ENCODE peak calls at places on chromosomes 4 and X, in nine cellular contexts. One of them, this sample, is unnamed.

GRCh38 chr4:73573794-73574528 is 46.3 kb downstream of the RASSF6 start:
- DNase-seq in frontal cortex: no peak
- DNase-seq in iPS-NIHi11: peak; percentile 72
- DNase-seq in neuronal stem cell: peak; percentile 84
- DNase-seq in NCI-H1092 treated with DMSO at 0.1 percent for 48 hours: peak; percentile 91
- DNase-seq in activated T-cell treated with anti-CD3 and anti-CD28 coated beads for 1 hour: no peak
- DNase-seq in stimulated activated CD4-positive, alpha-beta T cell treated with anti-CD3 and anti-CD28 coated beads, Interleukin-1b, Interleukin-23, amount 100 ng/mL, for 24 hours: no peak
- DNase-seq in M059J: peak; percentile 67
- DNase-seq in testis: peak; percentile 75
- DNase-seq in this sample: peak; percentile 98

GRCh38 chrX:40105791-40106676 is 8.3 kb upstream of the BCOR start:
- DNase-seq in frontal cortex: no peak
- DNase-seq in iPS-NIHi11: no peak
- DNase-seq in neuronal stem cell: no peak
- DNase-seq in NCI-H1092 treated with DMSO at 0.1 percent for 48 hours: peak; percentile 89
- DNase-seq in activated T-cell treated with anti-CD3 and anti-CD28 coated beads for 1 hour: peak; percentile 57
- DNase-seq in stimulated activated CD4-positive, alpha-beta T cell treated with anti-CD3 and anti-CD28 coated beads, Interleukin-1b, Interleukin-23, amount 100 ng/mL, for 24 hours: no peak
- DNase-seq in M059J: peak; percentile 71
- DNase-seq in testis: peak; percentile 73
- DNase-seq in this sample: peak; percentile 46

GRCh38 chr4:54099287-54099958 is 540 bp upstream of the GSX2 start:
- DNase-seq in frontal cortex: no peak
- DNase-seq in iPS-NIHi11: no peak
- DNase-seq in neuronal stem cell: no peak
- DNase-seq in NCI-H1092 treated with DMSO at 0.1 percent for 48 hours: no peak
- DNase-seq in activated T-cell treated with anti-CD3 and anti-CD28 coated beads for 1 hour: no peak
- DNase-seq in stimulated activated CD4-positive, alpha-beta T cell treated with anti-CD3 and anti-CD28 coated beads, Interleukin-1b, Interleukin-23, amount 100 ng/mL, for 24 hours: no peak
- DNase-seq in M059J: peak; percentile 29
- DNase-seq in testis: no peak
- DNase-seq in this sample: peak; percentile 25

GRCh38 chr4:112511294-112512118 is 4.5 kb downstream of the NEUROG2 start:
- DNase-seq in frontal cortex: no peak
- DNase-seq in iPS-NIHi11: no peak
- DNase-seq in neuronal stem cell: peak; percentile 48
- DNase-seq in NCI-H1092 treated with DMSO at 0.1 percent for 48 hours: no peak
- DNase-seq in activated T-cell treated with anti-CD3 and anti-CD28 coated beads for 1 hour: no peak
- DNase-seq in stimulated activated CD4-positive, alpha-beta T cell treated with anti-CD3 and anti-CD28 coated beads, Interleukin-1b, Interleukin-23, amount 100 ng/mL, for 24 hours: no peak
- DNase-seq in M059J: no peak
- DNase-seq in testis: no peak
- DNase-seq in this sample: no peak

GRCh38 chrX:139930923-139931645 is 1.8 kb downstream of the ATP11C start:
- DNase-seq in frontal cortex: no peak
- DNase-seq in iPS-NIHi11: no peak
- DNase-seq in neuronal stem cell: no peak
- DNase-seq in NCI-H1092 treated with DMSO at 0.1 percent for 48 hours: peak; percentile 6
- DNase-seq in activated T-cell treated with anti-CD3 and anti-CD28 coated beads for 1 hour: no peak
- DNase-seq in stimulated activated CD4-positive, alpha-beta T cell treated with anti-CD3 and anti-CD28 coated beads, Interleukin-1b, Interleukin-23, amount 100 ng/mL, for 24 hours: no peak
- DNase-seq in M059J: peak; percentile 29
- DNase-seq in testis: peak; percentile 25
- DNase-seq in this sample: peak; percentile 14

GRCh38 chrX:22136711-22137110 is 104.6 kb downstream of the PHEX start:
- DNase-seq in frontal cortex: no peak
- DNase-seq in iPS-NIHi11: no peak
- DNase-seq in neuronal stem cell: no peak
- DNase-seq in NCI-H1092 treated with DMSO at 0.1 percent for 48 hours: peak; percentile 57
- DNase-seq in activated T-cell treated with anti-CD3 and anti-CD28 coated beads for 1 hour: no peak
- DNase-seq in stimulated activated CD4-positive, alpha-beta T cell treated with anti-CD3 and anti-CD28 coated beads, Interleukin-1b, Interleukin-23, amount 100 ng/mL, for 24 hours: no peak
- DNase-seq in M059J: no peak
- DNase-seq in testis: no peak
- DNase-seq in this sample: no peak

GRCh38 chr4:95050980-95051688 is 293.4 kb downstream of the BMPR1B start:
- DNase-seq in frontal cortex: no peak
- DNase-seq in iPS-NIHi11: peak; percentile 29
- DNase-seq in neuronal stem cell: peak; percentile 45
- DNase-seq in NCI-H1092 treated with DMSO at 0.1 percent for 48 hours: no peak
- DNase-seq in activated T-cell treated with anti-CD3 and anti-CD28 coated beads for 1 hour: no peak
- DNase-seq in stimulated activated CD4-positive, alpha-beta T cell treated with anti-CD3 and anti-CD28 coated beads, Interleukin-1b, Interleukin-23, amount 100 ng/mL, for 24 hours: no peak
- DNase-seq in M059J: no peak
- DNase-seq in testis: peak; percentile 16
- DNase-seq in this sample: no peak

GRCh38 chr4:59540311-59540710 is 1659.8 kb upstream of the ADGRL3 start:
- DNase-seq in frontal cortex: no peak
- DNase-seq in iPS-NIHi11: no peak
- DNase-seq in neuronal stem cell: no peak
- DNase-seq in NCI-H1092 treated with DMSO at 0.1 percent for 48 hours: no peak
- DNase-seq in activated T-cell treated with anti-CD3 and anti-CD28 coated beads for 1 hour: no peak
- DNase-seq in stimulated activated CD4-positive, alpha-beta T cell treated with anti-CD3 and anti-CD28 coated beads, Interleukin-1b, Interleukin-23, amount 100 ng/mL, for 24 hours: no peak
- DNase-seq in M059J: no peak
- DNase-seq in testis: no peak
- DNase-seq in this sample: no peak

GRCh38 chr4:24413311-24413784 is 171.0 kb downstream of the DHX15 start:
- DNase-seq in frontal cortex: no peak
- DNase-seq in iPS-NIHi11: peak; percentile 26
- DNase-seq in neuronal stem cell: no peak
- DNase-seq in NCI-H1092 treated with DMSO at 0.1 percent for 48 hours: no peak
- DNase-seq in activated T-cell treated with anti-CD3 and anti-CD28 coated beads for 1 hour: no peak
- DNase-seq in stimulated activated CD4-positive, alpha-beta T cell treated with anti-CD3 and anti-CD28 coated beads, Interleukin-1b, Interleukin-23, amount 100 ng/mL, for 24 hours: no peak
- DNase-seq in M059J: no peak
- DNase-seq in testis: no peak
- DNase-seq in this sample: no peak